ENCODE peak calls at places on chromosome 12, in seven cellular contexts. D is ovary, J is transverse colon, E is gastrocnemius medialis, Z is lung, K is left ventricle myocardium inferior, Y is heart right ventricle. C is an unnamed sample. For H3K36me3, the result is how much of the 10 kb centered on the place peaks cover.

GRCh38 chr12:88585054-88585453 is 4.8 kb upstream of the KITLG start:
- DNase-seq in K (no peak), J (no peak), Z (no peak), D (no peak), E (no peak), Y (no peak), C (no peak)

GRCh38 chr12:95117178-95117599 is 43.8 kb upstream of the NR2C1 start:
- DNase-seq in K (no peak), D (peak), Y (peak), J (peak), E (peak), Z (peak), C (peak)

GRCh38 chr12:8078400-8078799 is 3.7 kb upstream of the NECAP1 start:
- DNase-seq in D (no peak), E (no peak), J (peak), Y (no peak), Z (no peak), K (no peak), C (peak)

GRCh38 chr12:100798799-100799198 is 4.2 kb downstream of the ANO4 start:
- DNase-seq in Z (no peak), E (no peak), K (no peak), J (no peak), D (no peak), Y (no peak), C (no peak)

GRCh38 chr12:107329569-107330324 is 236.4 kb upstream of the CRY1 start:
- DNase-seq in E (no peak), D (no peak), J (no peak), K (no peak), Y (no peak), Z (no peak), C (no peak)

GRCh38 chr12:42987216-42987631 is 397.7 kb upstream of the PRICKLE1 start:
- DNase-seq in K (no peak), E (no peak), J (no peak), Z (no peak), Y (no peak), D (no peak), C (no peak)

GRCh38 chr12:10722502-10722904 is 620 bp downstream of the YBX3 start:
- DNase-seq in Y (peak), K (peak), D (peak), E (no peak), Z (peak), J (peak), C (peak)

GRCh38 chr12:5246196-5246595 is 185.7 kb upstream of the NTF3 start:
- DNase-seq in K (no peak), Y (no peak), D (no peak), J (no peak), Z (no peak), E (no peak), C (no peak)

GRCh38 chr12:106652510-106653015 is 69.8 kb downstream of the RFX4 start:
- DNase-seq in Z (peak), J (no peak), K (no peak), E (no peak), D (no peak), Y (no peak), C (no peak)

GRCh38 chr12:102675672-102676071 is 195.3 kb upstream of the IGF1 start:
- DNase-seq in K (no peak), Z (no peak), D (no peak), Y (no peak), E (no peak), J (no peak), C (no peak)

GRCh38 chr12:131046813-131047788 is 93.4 kb downstream of the ADGRD1 start:
- DNase-seq in D (no peak), E (peak), Y (peak), Z (no peak), K (peak), J (no peak), C (no peak)

GRCh38 chr12:5912437-5913334 is 32.4 kb downstream of the ANO2 start:
- DNase-seq in K (no peak), E (no peak), Y (no peak), D (no peak), J (no peak), Z (peak), C (no peak)

GRCh38 chr12:57487597-57488396 is at the start of gene MARS1:
- DNase-seq in D (peak), E (peak), Z (peak), J (peak), K (peak), Y (peak), C (peak)

DNA sequence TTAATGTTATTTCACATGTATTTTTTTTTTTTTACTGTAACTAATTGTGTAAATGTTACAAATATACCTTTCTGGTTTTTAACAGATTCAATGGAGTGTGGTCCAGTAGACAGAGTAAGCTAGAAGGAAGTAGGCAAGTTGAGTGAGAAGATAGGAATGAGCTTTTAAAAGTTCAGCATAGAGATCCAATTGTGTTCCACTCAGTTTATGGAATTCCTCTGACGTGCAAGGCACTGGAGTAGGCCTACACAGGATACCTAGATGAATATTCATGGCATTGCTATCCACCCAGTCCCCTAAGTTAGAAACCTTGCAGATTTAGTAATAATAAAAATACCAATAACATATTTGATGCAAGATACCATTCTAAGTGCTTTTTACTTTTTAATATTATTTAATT is 225.6 kb upstream of the ARID2 start:
- DNase-seq in J (no peak), Y (no peak), K (no peak), D (no peak), Z (no peak), E (no peak), C (no peak)
- H3K4me3 ChIP-seq in J (no peak), Y (no peak), K (no peak), D (no peak), Z (no peak), E (no peak), C (no peak)

GRCh38 chr12:49623142-49623899 is at the start of gene PRPF40B:
- DNase-seq in Y (peak), E (peak), D (peak), J (peak), K (peak), Z (peak), C (peak)
- TF ChIP-seq CTCF in Y (no peak), E (peak), D (peak), J (peak), K (peak), Z (peak), C (peak)

DNA sequence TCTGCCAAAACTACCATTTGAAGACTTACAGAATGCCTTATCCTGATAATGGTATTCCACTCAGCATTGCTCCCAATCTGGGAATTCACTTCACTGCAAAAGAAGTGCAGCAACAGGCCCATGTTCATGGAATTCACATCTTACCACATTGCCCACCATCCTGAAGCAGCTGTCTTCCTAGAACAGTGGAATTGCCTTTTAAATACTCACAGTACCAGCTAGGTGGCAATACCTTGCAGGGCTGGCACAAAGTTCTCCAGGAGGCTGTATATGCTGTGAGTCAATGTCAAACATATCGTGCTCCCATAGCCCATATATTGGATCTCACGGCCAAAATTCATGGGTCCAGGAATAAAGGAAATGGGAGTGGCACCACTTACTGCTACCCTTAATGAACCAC is 83.8 kb upstream of the PLEKHG7 start:
- DNase-seq in K (no peak), Y (no peak), E (no peak), J (no peak), D (no peak), Z (no peak), C (no peak)
- H3K36me3 ChIP-seq in K (under half), Y (under half), E (under half), J (under half), D (under half), Z (under half), C (under half)

GRCh38 chr12:126636798-126637197 is 1571.6 kb downstream of the AACS start:
- DNase-seq in D (no peak), Z (no peak), E (no peak), J (no peak), K (no peak), Y (no peak), C (no peak)
- H3K4me3 ChIP-seq in D (no peak), Z (no peak), E (no peak), J (no peak), K (no peak), Y (no peak), C (no peak)

GRCh38 chr12:124762384-124762783 is 101.3 kb downstream of the SCARB1 start:
- DNase-seq in K (no peak), E (no peak), Z (no peak), D (no peak), J (no peak), Y (no peak), C (no peak)

GRCh38 chr12:124762791-124763593 is 100.7 kb downstream of the SCARB1 start:
- DNase-seq in K (no peak), E (peak), D (no peak), J (no peak), Y (no peak), Z (no peak), C (no peak)

GRCh38 chr12:124764451-124764850 is 99.2 kb downstream of the SCARB1 start:
- DNase-seq in K (peak), D (peak), Y (no peak), J (peak), E (peak), Z (no peak), C (peak)

GRCh38 chr12:124764870-124765570 is 98.6 kb downstream of the SCARB1 start:
- DNase-seq in J (no peak), Y (peak), D (no peak), K (no peak), E (peak), Z (no peak), C (no peak)

DNA sequence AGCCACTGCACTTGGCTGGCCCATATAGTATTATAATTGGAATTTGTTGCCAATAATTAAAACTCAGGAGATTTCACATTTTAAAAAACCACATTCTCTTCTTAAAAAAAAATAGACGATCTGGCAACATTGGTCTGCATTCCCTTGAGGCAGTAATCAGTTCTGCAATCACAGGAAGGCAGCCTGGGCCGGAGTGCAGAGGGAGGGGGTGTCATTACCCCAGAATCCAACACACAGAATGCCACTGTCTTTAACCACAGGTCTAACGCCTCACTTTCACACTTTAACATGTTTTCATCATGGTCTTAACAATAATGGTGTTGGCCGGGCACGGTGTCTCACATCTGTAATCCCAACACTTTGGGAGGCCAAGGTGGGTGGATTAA is 100.1 kb downstream of the SCARB1 start:
- DNase-seq in J (no peak), D (no peak), E (no peak), Y (no peak), Z (no peak), K (no peak), C (no peak)
- TF ChIP-seq CTCF in J (no peak), D (no peak), E (no peak), Y (no peak), Z (no peak), K (no peak), C (no peak)

DNA sequence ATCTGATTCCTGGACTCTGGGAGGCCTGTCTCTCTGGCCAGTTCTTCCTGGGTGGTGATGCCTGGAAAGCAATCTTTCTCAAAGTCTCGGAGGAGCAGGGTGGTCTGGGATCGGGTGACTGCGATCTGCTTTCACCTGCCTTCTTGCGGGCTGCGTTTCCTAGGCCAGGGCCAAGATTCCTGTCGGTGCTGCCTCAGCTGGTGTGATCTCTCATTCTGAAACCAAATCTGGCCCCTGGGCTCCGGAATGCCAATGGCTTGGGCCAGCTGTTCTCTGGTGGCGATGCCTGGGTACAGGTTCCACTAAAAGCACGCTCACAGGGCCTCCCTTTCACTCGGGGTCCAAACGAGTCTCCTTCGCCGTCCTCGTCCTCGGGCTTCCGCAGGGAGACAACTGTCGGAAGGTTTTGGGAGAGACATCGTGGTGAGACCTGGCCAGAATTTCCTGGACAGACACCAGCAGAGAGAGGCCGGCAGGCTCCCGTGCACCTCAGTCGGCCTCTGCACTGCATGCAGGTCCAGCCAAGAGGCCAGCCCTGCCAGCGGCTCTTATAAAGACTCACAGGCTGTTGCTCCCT is 187.1 kb downstream of the ALG10 start:
- DNase-seq in K (no peak), D (no peak), J (no peak), Z (no peak), Y (no peak), E (no peak), C (no peak)
- H3K36me3 ChIP-seq in K (under half), D (under half), J (under half), Z (under half), Y (under half), E (under half), C (under half)

GRCh38 chr12:22272596-22272995 is 61.9 kb downstream of the ST8SIA1 start:
- DNase-seq in Z (no peak), E (no peak), J (no peak), K (no peak), Y (no peak), D (no peak), C (no peak)

GRCh38 chr12:22268973-22269372 is 65.5 kb downstream of the ST8SIA1 start:
- DNase-seq in D (no peak), J (no peak), Y (no peak), K (no peak), Z (no peak), E (no peak), C (no peak)

GRCh38 chr12:22275847-22276246 is 58.7 kb downstream of the ST8SIA1 start:
- DNase-seq in J (peak), D (peak), Y (peak), Z (peak), E (peak), K (peak), C (peak)

GRCh38 chr12:22268406-22268805 is 66.1 kb downstream of the ST8SIA1 start:
- DNase-seq in K (no peak), Z (no peak), D (no peak), Y (no peak), J (no peak), E (no peak), C (no peak)

GRCh38 chr12:22271036-22271435 is 63.5 kb downstream of the ST8SIA1 start:
- DNase-seq in E (no peak), Z (no peak), Y (no peak), J (no peak), D (no peak), K (no peak), C (no peak)
- H3K4me3 ChIP-seq in E (no peak), Z (no peak), Y (no peak), J (no peak), D (no peak), K (no peak), C (no peak)

GRCh38 chr12:113818833-113819232 is 147.3 kb downstream of the RBM19 start:
- DNase-seq in D (no peak), Y (no peak), E (no peak), Z (no peak), J (no peak), K (no peak), C (peak)
- TF ChIP-seq CTCF in D (no peak), Y (no peak), E (no peak), Z (no peak), J (no peak), K (no peak), C (peak)

GRCh38 chr12:108798551-108799221 is 58.7 kb downstream of the SSH1 start:
- DNase-seq in D (no peak), Y (no peak), E (no peak), K (no peak), Z (no peak), J (peak), C (no peak)
- H3K36me3 ChIP-seq in D (under half), Y (under half), E (under half), K (half or more), Z (half or more), J (under half), C (under half)